ENCODE peak calls at places on chromosomes 12 and 14, in six cellular contexts. C, Z, G, K, A and P are unnamed samples.

GRCh38 chr12:121794532-121795028 is 1.1 kb upstream of the RHOF start:
- DNase-seq in C (peak), Z (no peak), G (no peak), K (no peak), A (no peak), P (peak)

GRCh38 chr12:124568431-124569374 is 1.3 kb upstream of the NCOR2 start:
- DNase-seq in C (peak), Z (peak), G (peak), K (peak), A (peak), P (peak)

GRCh38 chr12:108850854-108851573 is 6.4 kb downstream of the SSH1 start:
- DNase-seq in C (no peak), Z (peak), G (no peak), K (no peak), A (peak), P (peak)

GRCh38 chr12:1692895-1693294 is 2.0 kb downstream of the ADIPOR2 start:
- DNase-seq in C (no peak), Z (no peak), G (no peak), K (no peak), A (no peak), P (no peak)

GRCh38 chr12:44565163-44565562 is 311.0 kb downstream of the NELL2 start:
- DNase-seq in C (no peak), Z (no peak), G (no peak), K (no peak), A (no peak), P (no peak)

GRCh38 chr14:85417396-85417795 is 112.5 kb upstream of the FLRT2 start:
- DNase-seq in C (no peak), Z (no peak), G (no peak), K (no peak), A (no peak), P (no peak)

GRCh38 chr14:55071870-55072640 is 20.6 kb downstream of the MAPK1IP1L start:
- DNase-seq in C (no peak), Z (no peak), G (no peak), K (no peak), A (peak), P (no peak)

GRCh38 chr14:71497645-71498086 is 434.6 kb upstream of the RGS6 start:
- DNase-seq in C (no peak), Z (no peak), G (no peak), K (peak), A (no peak), P (no peak)

GRCh38 chr12:45458238-45458637 is 242.3 kb downstream of the ANO6 start:
- DNase-seq in C (no peak), Z (no peak), G (no peak), K (no peak), A (no peak), P (no peak)

GRCh38 chr14:52706286-52706685 is 714 bp upstream of the PSMC6 start:
- DNase-seq in C (no peak), Z (no peak), G (no peak), K (peak), A (peak), P (no peak)

DNA sequence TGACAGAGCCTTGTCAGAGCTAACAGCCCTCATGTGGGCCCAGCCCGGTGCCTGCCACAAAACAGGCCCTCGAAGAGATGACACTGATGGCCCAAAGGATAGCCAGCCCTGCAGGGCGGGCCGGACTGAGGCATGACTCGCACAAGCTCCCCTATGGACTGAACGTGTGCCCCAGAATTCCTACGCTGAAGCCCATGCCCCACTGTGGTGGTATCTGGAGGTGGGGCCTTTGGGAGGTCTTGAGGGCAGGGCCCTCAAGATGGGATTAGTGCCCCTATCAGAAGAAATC is 38.6 kb downstream of the CHGA start:
- DNase-seq in C (peak), Z (no peak), G (no peak), K (no peak), A (no peak), P (peak)
- H3K27ac ChIP-seq in C (no peak), Z (peak), G (no peak), K (no peak), A (peak), P (no peak)

DNA sequence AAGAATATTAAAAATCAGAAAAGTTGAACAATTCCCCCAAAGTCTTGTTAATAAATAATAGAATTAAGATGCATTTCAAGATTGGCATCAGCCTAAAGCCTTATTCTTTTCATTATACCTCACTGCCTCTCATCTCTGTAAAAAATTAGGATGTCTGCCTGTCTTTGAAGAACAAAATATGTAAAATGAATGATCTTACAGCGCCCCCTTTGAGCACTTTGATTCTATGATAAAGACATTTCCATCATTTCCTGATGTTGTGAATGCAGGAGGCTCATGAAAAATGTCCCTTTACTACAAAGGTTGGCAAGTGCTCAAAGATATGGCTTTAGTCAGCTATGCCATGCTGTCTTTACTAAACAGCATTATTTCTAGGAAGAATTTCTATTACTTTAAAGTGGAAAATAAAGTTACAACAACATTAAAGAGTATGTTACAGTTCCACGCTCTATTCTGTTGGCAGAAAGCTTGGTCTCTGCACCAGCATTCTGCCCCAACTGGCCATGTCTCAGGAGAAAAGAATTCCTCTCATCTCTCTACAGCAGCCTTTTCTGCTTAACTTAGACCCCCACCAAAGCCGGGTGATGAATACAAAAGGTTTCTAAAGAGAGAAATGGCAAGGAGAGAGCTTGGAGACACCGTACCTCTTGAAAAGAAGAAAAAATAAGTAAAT is 95.1 kb downstream of the LLPH start:
- DNase-seq in C (no peak), Z (no peak), G (no peak), K (no peak), A (peak), P (no peak)
- H3K27ac ChIP-seq in C (no peak), Z (no peak), G (no peak), K (no peak), A (no peak), P (no peak)

DNA sequence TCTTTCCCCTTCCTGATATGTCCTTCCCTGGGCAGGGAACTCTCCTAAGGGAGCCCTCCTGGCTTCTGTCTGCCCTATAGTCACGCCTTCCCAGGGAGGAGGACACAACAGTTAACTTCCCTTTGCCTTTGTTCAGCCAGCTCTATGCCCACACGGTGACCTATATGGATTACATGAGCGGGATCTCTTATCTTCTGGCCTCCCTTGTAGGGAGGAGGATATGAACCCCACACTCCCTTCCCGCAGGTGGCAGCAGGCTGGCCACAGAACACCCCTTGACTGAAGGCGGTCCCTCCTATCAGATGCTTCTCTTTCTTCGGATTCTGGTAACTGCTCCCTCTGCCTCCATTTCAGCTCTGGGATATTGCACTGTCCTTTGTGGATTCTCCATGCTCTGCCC is 135.6 kb upstream of the MAX start:
- DNase-seq in C (no peak), Z (peak), G (no peak), K (no peak), A (no peak), P (no peak)
- H3K27ac ChIP-seq in C (no peak), Z (peak), G (no peak), K (no peak), A (peak), P (no peak)

GRCh38 chr12:10668526-10668925 is 5.3 kb downstream of the STYK1 start:
- DNase-seq in C (no peak), Z (no peak), G (no peak), K (no peak), A (no peak), P (no peak)
- H3K27ac ChIP-seq in C (no peak), Z (no peak), G (no peak), K (no peak), A (no peak), P (no peak)